ENCODE peak calls at places on chromosome 12, in ten cellular contexts. M is cardiac muscle cell, O is testis, B is right atrium auricular region, Z is A549, V is AG09309, S is gastrocnemius medialis, Q is stomach, U is tibial nerve, F is GM13977. T is an unnamed sample.

GRCh38 chr12:67515679-67516363 is 132.7 kb upstream of the DYRK2 start:
- DNase-seq in O (no peak), V (no peak), S (peak; percentile 24), B (no peak), U (no peak), Q (peak; percentile 57), F (no peak), Z (no peak), M (no peak), T (no peak)

GRCh38 chr12:34289431-34290190 is 267.3 kb downstream of the ALG10 start:
- DNase-seq in V (no peak), S (no peak), F (no peak), B (no peak), Z (no peak), O (no peak), M (no peak), Q (no peak), U (no peak), T (no peak)

GRCh38 chr12:5716221-5716620 is 228.8 kb downstream of the ANO2 start:
- DNase-seq in F (no peak), Q (no peak), M (no peak), B (peak; percentile 58), V (peak; percentile 16), O (no peak), U (no peak), S (no peak), Z (no peak), T (no peak)

GRCh38 chr12:113055594-113056380 is 743 bp upstream of the DTX1 start:
- DNase-seq in V (no peak), Z (no peak), M (no peak), B (no peak), S (no peak), F (peak; percentile 24), Q (no peak), O (peak; percentile 44), U (no peak), T (no peak)

GRCh38 chr12:39846971-39847661 is 227.5 kb upstream of the ABCD2 start:
- DNase-seq in Z (no peak), U (no peak), O (no peak), B (no peak), M (no peak), S (no peak), V (peak; percentile 16), Q (no peak), F (no peak), T (no peak)

GRCh38 chr12:93363854-93364297 is 13.8 kb upstream of the NUDT4 start:
- DNase-seq in U (no peak), B (no peak), V (no peak), M (no peak), S (no peak), Z (no peak), O (no peak), F (no peak), Q (no peak), T (no peak)

GRCh38 chr12:123223241-123223668 is 9.7 kb downstream of the MPHOSPH9 start:
- DNase-seq in U (no peak), F (peak; percentile 32), Z (no peak), S (no peak), O (peak; percentile 23), Q (no peak), V (no peak), B (no peak), M (no peak), T (peak; percentile 46)

GRCh38 chr12:123041042-123041531 is 60.6 kb downstream of the ARL6IP4 start:
- DNase-seq in S (no peak), F (no peak), U (no peak), O (no peak), M (no peak), Z (no peak), B (no peak), V (no peak), Q (no peak), T (no peak)

GRCh38 chr12:131213896-131214442 is 260.3 kb downstream of the ADGRD1 start:
- DNase-seq in Z (no peak), M (no peak), Q (no peak), B (no peak), F (no peak), V (no peak), U (no peak), O (no peak), S (no peak), T (no peak)

GRCh38 chr12:94289551-94290312 is 141.4 kb downstream of the PLXNC1 start:
- DNase-seq in M (peak; percentile 37), Z (no peak), Q (no peak), V (peak; percentile 89), B (no peak), S (no peak), F (no peak), O (peak; percentile 66), U (peak; percentile 35), T (no peak)

GRCh38 chr12:103705927-103706326 is 118.9 kb downstream of the STAB2 start:
- DNase-seq in S (no peak), B (no peak), M (no peak), Q (no peak), F (no peak), Z (peak; percentile 28), U (no peak), V (no peak), O (no peak), T (no peak)

GRCh38 chr12:68675098-68675842 is 11.5 kb upstream of the NUP107 start:
- DNase-seq in U (peak; percentile 11), F (no peak), Q (peak; percentile 48), Z (no peak), O (no peak), M (no peak), S (no peak), B (no peak), V (no peak), T (peak; percentile 51)

GRCh38 chr12:113853491-113853890 is 112.6 kb downstream of the RBM19 start:
- DNase-seq in Q (no peak), V (no peak), F (no peak), B (no peak), O (no peak), S (no peak), Z (no peak), M (no peak), U (no peak), T (no peak)

GRCh38 chr12:78671295-78671694 is 193.3 kb upstream of the SYT1 start:
- DNase-seq in F (no peak), U (no peak), V (no peak), M (no peak), Q (no peak), O (no peak), Z (no peak), B (no peak), S (no peak), T (no peak)

GRCh38 chr12:119642986-119643385 is 24.9 kb upstream of the PRKAB1 start:
- DNase-seq in F (no peak), V (no peak), U (no peak), S (no peak), O (peak; percentile 20), B (no peak), M (no peak), Z (no peak), Q (no peak), T (no peak)
- TF ChIP-seq CTCF in F (peak; percentile 25), V (peak; percentile 22), U (no peak), S (no peak), O (no peak), B (no peak), M (peak; percentile 23), Z (no peak), Q (no peak), T (peak; percentile 25)

GRCh38 chr12:108690799-108691153 is 40.5 kb downstream of the CORO1C start:
- DNase-seq in V (no peak), Z (no peak), Q (no peak), O (no peak), S (no peak), U (no peak), B (no peak), F (no peak), M (no peak), T (no peak)

GRCh38 chr12:108690191-108690518 is 41.2 kb downstream of the CORO1C start:
- DNase-seq in O (no peak), S (no peak), Q (no peak), Z (no peak), B (no peak), V (no peak), F (no peak), U (no peak), M (no peak), T (no peak)

GRCh38 chr12:108693186-108693585 is 38.1 kb downstream of the CORO1C start:
- DNase-seq in Q (no peak), V (no peak), U (no peak), Z (no peak), S (no peak), F (no peak), O (no peak), B (no peak), M (no peak), T (no peak)

GRCh38 chr12:108691995-108692808 is 39.1 kb downstream of the CORO1C start:
- DNase-seq in Z (no peak), M (peak; percentile 71), V (no peak), S (peak; percentile 76), U (no peak), F (no peak), Q (no peak), B (no peak), O (no peak), T (peak; percentile 19)

DNA sequence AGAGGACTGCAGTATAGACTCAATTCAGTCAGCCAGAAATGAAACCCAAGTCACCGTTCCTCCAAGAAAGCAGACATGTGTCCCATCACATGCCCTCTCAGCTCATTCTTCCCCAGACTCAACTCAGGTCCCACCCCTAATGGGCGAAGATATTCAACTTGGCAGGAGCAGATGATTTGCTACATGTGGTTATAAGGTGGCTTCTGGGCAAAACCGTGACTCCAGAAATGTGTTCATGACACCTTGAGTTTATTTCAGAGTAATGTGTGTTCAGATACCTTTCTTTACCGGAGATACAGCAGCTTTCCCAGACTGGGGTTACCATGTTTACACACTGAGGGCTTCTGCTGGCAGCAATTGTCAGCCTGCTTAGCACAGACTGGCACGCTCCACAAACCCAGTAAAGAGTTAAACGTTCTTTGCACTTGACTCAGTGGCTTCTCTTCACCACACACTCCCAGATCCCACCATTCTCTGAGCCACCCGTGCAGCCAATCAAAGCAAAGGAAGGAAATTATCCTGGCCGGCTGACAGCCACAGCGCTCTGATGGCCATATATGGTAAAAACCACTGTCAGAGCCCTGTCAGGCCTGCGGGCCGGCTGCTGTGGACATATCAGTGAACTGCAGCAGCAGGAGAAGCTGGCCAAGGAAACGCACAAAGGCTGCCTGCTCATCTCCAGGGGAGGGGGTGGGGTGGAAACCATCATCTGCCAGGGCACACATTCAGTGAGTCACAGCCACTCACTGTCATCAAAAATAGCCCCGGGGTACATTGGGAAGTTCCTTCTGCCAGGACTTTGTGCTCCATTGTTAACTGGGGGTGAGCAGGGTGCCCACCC is 39.9 kb downstream of the CORO1C start:
- DNase-seq in M (peak; percentile 97), S (peak; percentile 98), B (peak; percentile 99), Z (peak; percentile 93), F (peak; percentile 33), U (peak; percentile 90), O (peak; percentile 95), Q (peak; percentile 80), V (peak; percentile 98), T (peak; percentile 60)
- TF ChIP-seq CTCF in M (no peak), S (peak; percentile 68), B (peak; percentile 23), Z (no peak), F (no peak), U (peak; percentile 37), O (no peak), Q (no peak), V (peak; percentile 38), T (no peak)

GRCh38 chr12:73656375-73656774 is 881.3 kb upstream of the ATXN7L3B start:
- DNase-seq in Q (no peak), V (no peak), O (no peak), F (no peak), Z (no peak), S (no peak), B (no peak), U (no peak), M (no peak), T (no peak)
- TF ChIP-seq CTCF in Q (no peak), V (no peak), O (no peak), F (no peak), Z (no peak), S (no peak), B (no peak), U (no peak), M (no peak), T (no peak)

GRCh38 chr12:40970320-40970907 is 217.7 kb upstream of the PDZRN4 start:
- DNase-seq in S (no peak), O (no peak), M (no peak), B (no peak), U (no peak), F (no peak), Q (no peak), Z (no peak), V (no peak), T (no peak)
- TF ChIP-seq CTCF in S (no peak), O (peak; percentile 7), M (no peak), B (no peak), U (no peak), F (no peak), Q (no peak), Z (peak; percentile 25), V (no peak), T (no peak)

T was measured in natural killer cell.